ENCODE peak calls at places on chromosomes 11 and 22, in four cellular contexts. M, K, G and L are unnamed samples. For H3K9me3, the result is how much of the 10 kb centered on the place peaks cover.

GRCh38 chr11:68271023-68271780 is 571 bp downstream of the C11orf24 start:
- DNase-seq in M (peak), K (peak), G (no peak), L (peak)

GRCh38 chr11:114348200-114349191 is 51.8 kb downstream of the C11orf71 start:
- DNase-seq in M (peak), K (peak), G (peak), L (no peak)

GRCh38 chr11:41659990-41660389 is 200.5 kb upstream of the LRRC4C start:
- DNase-seq in M (no peak), K (no peak), G (no peak), L (no peak)

GRCh38 chr22:45891471-45891995 is 85.4 kb downstream of the WNT7B start:
- DNase-seq in M (no peak), K (no peak), G (no peak), L (peak)

GRCh38 chr11:75536786-75537629 is 11.3 kb upstream of the GDPD5 start:
- DNase-seq in M (no peak), K (no peak), G (no peak), L (no peak)

GRCh38 chr11:29534831-29535230 is 482.0 kb downstream of the KCNA4 start:
- DNase-seq in M (no peak), K (no peak), G (no peak), L (no peak)

GRCh38 chr11:33089776-33090175 is 50.4 kb downstream of the TCP11L1 start:
- DNase-seq in M (no peak), K (no peak), G (no peak), L (no peak)

GRCh38 chr11:122814401-122814800 is 23.9 kb upstream of the CRTAM start:
- DNase-seq in M (no peak), K (no peak), G (no peak), L (no peak)

GRCh38 chr11:43644626-43645299 is 35.8 kb upstream of the HSD17B12 start:
- DNase-seq in M (no peak), K (no peak), G (no peak), L (no peak)

GRCh38 chr11:72807021-72807693 is 7.1 kb upstream of the ATG16L2 start:
- DNase-seq in M (no peak), K (no peak), G (no peak), L (no peak)

GRCh38 chr22:24134090-24134846 is 47.0 kb upstream of the SUSD2 start:
- DNase-seq in M (peak), K (no peak), G (no peak), L (peak)

GRCh38 chr11:13338437-13339069 is 61.0 kb downstream of the BMAL1 start:
- DNase-seq in M (no peak), K (no peak), G (no peak), L (no peak)

GRCh38 chr11:122181372-122181771 is 65.4 kb upstream of the BLID start:
- DNase-seq in M (no peak), K (no peak), G (no peak), L (no peak)

GRCh38 chr11:12003329-12003728 is 5.1 kb downstream of the DKK3 start:
- DNase-seq in M (no peak), K (no peak), G (no peak), L (no peak)

GRCh38 chr22:22928666-22929380 is 41.2 kb downstream of the IGLL5 start:
- DNase-seq in M (peak), K (no peak), G (no peak), L (peak)

GRCh38 chr22:46394622-46395021 is 59.1 kb downstream of the TRMU start:
- DNase-seq in M (no peak), K (no peak), G (no peak), L (no peak)

GRCh38 chr11:106961048-106961447 is 57.2 kb downstream of the GUCY1A2 start:
- DNase-seq in M (no peak), K (no peak), G (no peak), L (no peak)

GRCh38 chr22:50086526-50086925 is 1.3 kb upstream of the MLC1 start:
- DNase-seq in M (no peak), K (no peak), G (no peak), L (no peak)

GRCh38 chr22:29820941-29821789 is 16.9 kb downstream of the ASCC2 start:
- DNase-seq in M (peak), K (no peak), G (peak), L (peak)

GRCh38 chr22:25630446-25630845 is 66.0 kb downstream of the GRK3 start:
- DNase-seq in M (no peak), K (no peak), G (no peak), L (no peak)

GRCh38 chr11:34819740-34820482 is 96.3 kb downstream of the APIP start:
- DNase-seq in M (no peak), K (no peak), G (no peak), L (no peak)

GRCh38 chr11:92251980-92252379 is 27.4 kb downstream of the FAT3 start:
- DNase-seq in M (no peak), K (no peak), G (no peak), L (no peak)

GRCh38 chr11:75105462-75105925 is 8.8 kb upstream of the OR2AT4 start:
- DNase-seq in M (no peak), K (no peak), G (no peak), L (no peak)

GRCh38 chr11:36048496-36049247 is 104.8 kb downstream of the LDLRAD3 start:
- DNase-seq in M (no peak), K (no peak), G (no peak), L (no peak)

GRCh38 chr11:122656631-122657101 is 1.1 kb downstream of the UBASH3B start:
- DNase-seq in M (peak), K (no peak), G (peak), L (peak)

GRCh38 chr11:60838132-60838531 is 3.8 kb upstream of the CCDC86 start:
- DNase-seq in M (no peak), K (no peak), G (no peak), L (no peak)

GRCh38 chr11:83092488-83093384 is 21.0 kb upstream of the RAB30 start:
- DNase-seq in M (peak), K (no peak), G (peak), L (no peak)

GRCh38 chr11:73323464-73323863 is 15.4 kb downstream of the ARHGEF17 start:
- DNase-seq in M (peak), K (peak), G (no peak), L (peak)

GRCh38 chr22:27090595-27090994 is 433.2 kb downstream of the MIAT start:
- DNase-seq in M (no peak), K (no peak), G (no peak), L (no peak)

GRCh38 chr11:110446594-110446993 is 16.8 kb downstream of the FDX1 start:
- DNase-seq in M (no peak), K (no peak), G (no peak), L (no peak)

GRCh38 chr11:118625976-118626375 is 18.6 kb downstream of the PHLDB1 start:
- DNase-seq in M (no peak), K (no peak), G (no peak), L (no peak)

GRCh38 chr11:130097285-130097684 is 27.6 kb downstream of the APLP2 start:
- DNase-seq in M (no peak), K (no peak), G (no peak), L (no peak)

GRCh38 chr11:13721760-13722159 is 53.3 kb downstream of the FAR1 start:
- DNase-seq in M (no peak), K (no peak), G (no peak), L (no peak)

GRCh38 chr11:14423633-14424032 is 64.7 kb upstream of the RRAS2 start:
- DNase-seq in M (no peak), K (no peak), G (no peak), L (no peak)

GRCh38 chr11:94325681-94326080 is 21.3 kb downstream of the IZUMO1R start:
- DNase-seq in M (peak), K (peak), G (no peak), L (no peak)

GRCh38 chr11:126628790-126629621 is 273.5 kb downstream of the ST3GAL4 start:
- DNase-seq in M (no peak), K (no peak), G (no peak), L (no peak)

GRCh38 chr11:62054484-62055121 is 69.2 kb upstream of the INCENP start:
- DNase-seq in M (peak), K (no peak), G (no peak), L (no peak)

GRCh38 chr11:69825941-69826340 is 6.7 kb upstream of the FGF3 start:
- DNase-seq in M (no peak), K (no peak), G (no peak), L (no peak)

GRCh38 chr11:17906436-17906835 is 106.4 kb downstream of the SERGEF start:
- DNase-seq in M (no peak), K (peak), G (no peak), L (no peak)

DNA sequence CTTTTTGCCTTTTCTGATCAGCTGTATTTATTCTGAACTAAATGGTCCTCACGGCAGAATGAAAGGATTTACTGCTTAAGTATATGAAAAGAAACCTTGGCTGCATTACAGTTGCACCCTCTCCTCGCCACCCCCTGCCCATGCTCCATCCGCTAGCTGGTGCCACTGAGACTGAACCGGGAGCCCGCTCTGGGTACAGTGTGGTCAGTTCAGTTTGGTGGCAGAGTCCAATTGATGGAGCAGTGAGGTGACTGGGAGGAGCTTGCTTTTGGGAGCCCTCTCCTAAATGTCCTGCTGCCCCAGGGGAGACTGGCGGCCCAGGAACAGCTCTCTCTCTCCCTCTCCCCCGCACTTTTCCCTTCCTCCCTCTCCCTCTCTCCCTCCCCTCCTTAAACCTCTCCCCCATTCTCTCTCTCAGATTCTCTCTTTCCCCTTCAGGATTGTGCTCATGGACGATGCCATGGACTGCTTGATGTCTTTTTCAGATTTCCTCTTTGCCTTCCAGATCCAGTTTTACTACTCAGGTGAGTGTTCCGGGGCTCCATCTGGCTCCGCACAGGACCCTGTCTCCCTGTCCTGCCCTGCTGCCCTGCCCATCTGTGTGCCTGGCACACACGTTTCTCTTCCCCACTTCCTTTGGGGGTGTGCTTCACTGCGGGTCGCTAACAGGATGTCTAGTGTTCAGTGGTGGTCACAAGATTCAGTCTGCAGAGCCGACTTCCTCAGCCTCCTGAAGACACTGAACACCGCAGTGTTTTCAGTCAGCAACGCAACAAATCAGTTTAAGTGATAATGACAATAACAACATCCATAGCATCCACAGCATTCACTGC is 21.7 kb downstream of the ARFGAP2 start:
- DNase-seq in M (no peak), K (no peak), G (no peak), L (peak)
- H3K4me3 ChIP-seq in M (no peak), K (no peak), G (no peak), L (no peak)

GRCh38 chr11:7081441-7081840 is 7.4 kb upstream of the RBMXL2 start:
- DNase-seq in M (no peak), K (no peak), G (no peak), L (no peak)
- TF ChIP-seq POLR2A in M (no peak), K (no peak), G (no peak), L (no peak)

GRCh38 chr22:48568736-48569330 is 1258.8 kb downstream of the BRD1 start:
- DNase-seq in M (no peak), K (no peak), G (no peak), L (peak)

GRCh38 chr22:48565901-48566501 is 1261.7 kb downstream of the BRD1 start:
- DNase-seq in M (no peak), K (no peak), G (no peak), L (no peak)

GRCh38 chr22:48569476-48570233 is 1258.0 kb downstream of the BRD1 start:
- DNase-seq in M (no peak), K (no peak), G (no peak), L (peak)

GRCh38 chr22:48566741-48567140 is 1260.9 kb downstream of the BRD1 start:
- DNase-seq in M (no peak), K (no peak), G (no peak), L (peak)

GRCh38 chr22:48567213-48567975 is 1260.3 kb downstream of the BRD1 start:
- DNase-seq in M (no peak), K (no peak), G (no peak), L (peak)
- H3K9me3 ChIP-seq in M (under half), K (under half), G (under half), L (under half)

GRCh38 chr11:65362320-65362931 is 7.9 kb downstream of the TIGD3 start:
- DNase-seq in M (no peak), K (no peak), G (no peak), L (no peak)

GRCh38 chr11:65357856-65358356 is 3.4 kb downstream of the TIGD3 start:
- DNase-seq in M (no peak), K (no peak), G (no peak), L (no peak)

GRCh38 chr11:65366340-65366773 is 11.8 kb downstream of the TIGD3 start:
- DNase-seq in M (no peak), K (no peak), G (peak), L (no peak)

GRCh38 chr11:65362966-65363365 is 8.4 kb downstream of the TIGD3 start:
- DNase-seq in M (no peak), K (no peak), G (no peak), L (no peak)

DNA sequence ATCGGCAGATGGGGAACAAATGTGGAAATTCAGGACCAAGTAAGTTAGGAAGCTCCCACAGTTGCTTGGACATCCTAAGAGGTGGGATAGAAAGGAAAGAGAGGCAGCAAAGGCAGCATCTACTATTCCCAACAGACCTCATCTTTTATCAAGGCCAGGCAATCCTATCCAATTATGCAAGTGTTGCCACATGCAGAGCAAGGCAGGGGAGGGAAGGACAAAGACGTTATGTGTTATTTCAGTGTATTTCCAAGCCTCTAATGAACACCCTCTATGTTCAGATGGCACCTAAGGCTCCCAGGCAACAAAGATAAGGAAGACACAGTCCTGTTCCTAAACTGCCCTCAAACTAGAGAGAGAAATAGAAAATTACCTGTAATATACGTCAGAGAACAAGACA is 9.2 kb downstream of the TIGD3 start:
- DNase-seq in M (no peak), K (no peak), G (no peak), L (no peak)
- H3K4me3 ChIP-seq in M (no peak), K (no peak), G (no peak), L (no peak)

GRCh38 chr22:28772633-28773460 is at the start of gene CCDC117:
- DNase-seq in M (peak), K (peak), G (peak), L (peak)
- TF ChIP-seq POLR2A in M (no peak), K (peak), G (peak), L (peak)

DNA sequence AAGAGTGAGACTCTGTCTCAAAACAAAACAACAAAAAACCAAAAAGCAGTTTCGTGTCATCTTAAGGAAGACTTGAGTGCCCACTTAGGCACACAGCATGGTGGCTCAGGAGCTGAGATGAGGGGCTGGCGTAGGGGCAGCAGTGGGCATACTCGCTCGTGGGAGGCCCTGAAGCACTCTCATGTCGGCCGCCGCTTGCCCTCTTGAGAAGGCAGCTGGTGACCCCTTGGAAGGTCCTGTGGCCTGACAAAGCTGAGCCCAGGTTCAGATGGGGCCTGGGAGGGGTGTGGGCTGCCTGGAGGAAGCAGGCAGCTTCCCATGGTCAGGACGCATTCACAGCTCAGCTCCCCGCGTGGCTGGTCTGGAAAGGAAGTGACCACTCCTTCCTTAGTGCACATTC is 15.0 kb downstream of the MUC5B start:
- DNase-seq in M (no peak), K (no peak), G (no peak), L (no peak)
- H3K9me3 ChIP-seq in M (under half), K (under half), G (under half), L (under half)

DNA sequence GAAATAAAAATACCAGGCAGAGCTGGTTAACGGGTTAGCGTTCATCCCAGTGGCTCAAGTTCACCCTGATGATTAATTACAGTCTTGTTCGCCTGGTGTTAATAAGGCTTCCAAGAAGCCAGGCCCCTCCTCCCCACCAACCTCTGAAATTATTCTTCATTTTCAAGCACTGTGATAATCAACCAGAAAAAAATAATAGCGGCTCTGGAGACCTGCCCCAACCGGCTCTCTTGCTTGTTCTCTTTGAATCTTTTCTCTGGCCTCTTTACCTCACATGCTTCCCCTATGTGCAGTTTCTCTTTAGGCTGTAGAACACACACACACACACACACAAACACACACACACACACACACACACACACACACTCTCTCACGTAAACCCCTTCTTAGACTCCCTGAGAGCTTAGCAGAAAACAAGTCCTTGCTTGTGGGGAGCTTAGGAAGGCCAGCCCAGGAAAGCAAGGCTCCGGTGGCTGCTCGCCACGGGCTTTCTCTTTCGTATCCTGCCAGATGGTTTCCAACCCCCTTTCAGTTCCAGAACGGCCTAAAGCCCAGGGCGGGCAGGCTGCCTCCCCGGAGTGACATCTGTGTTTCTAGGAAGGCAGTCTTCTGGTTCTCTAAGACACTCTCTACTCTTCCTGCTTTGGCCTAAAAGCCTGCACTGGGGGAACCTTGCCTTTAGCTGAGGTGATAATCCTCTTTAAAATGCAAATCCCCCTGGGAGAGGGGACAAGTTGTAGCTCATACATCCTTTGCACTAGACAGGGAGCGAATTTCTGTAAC is 106.4 kb upstream of the SESN3 start:
- DNase-seq in M (peak), K (peak), G (peak), L (peak)
- H3K4me3 ChIP-seq in M (no peak), K (peak), G (no peak), L (peak)